ENCODE peak calls at places on chromosomes 13 and 19, in nine cellular contexts. E, M, Z, W, K, R, O, U and D are unnamed samples.

GRCh38 chr13:44649118-44649455 is 73.0 kb upstream of the TSC22D1 start:
- DNase-seq in W (no peak), Z (no peak), K (no peak), O (no peak), R (no peak), U (no peak), E (no peak), M (no peak), D (no peak)

GRCh38 chr19:7751157-7751783 is 3.9 kb upstream of the CD209 start:
- DNase-seq in W (no peak), R (peak; percentile 22), O (no peak), K (no peak), Z (no peak), M (no peak), U (no peak), E (peak; percentile 64), D (no peak)

GRCh38 chr13:111953546-111954178 is 113.3 kb upstream of the SOX1 start:
- DNase-seq in E (no peak), O (no peak), U (no peak), M (no peak), Z (no peak), K (no peak), W (no peak), R (no peak), D (no peak)

GRCh38 chr13:75414036-75414827 is 67.7 kb downstream of the TBC1D4 start:
- DNase-seq in W (no peak), M (no peak), U (no peak), E (no peak), R (no peak), K (no peak), O (no peak), Z (no peak), D (no peak)

GRCh38 chr19:47644743-47645499 is 36.0 kb downstream of the BICRA start:
- DNase-seq in U (no peak), R (peak; percentile 25), M (no peak), K (no peak), E (no peak), Z (no peak), O (no peak), W (no peak), D (no peak)

GRCh38 chr13:112953591-112954487 is 15.2 kb upstream of the MCF2L start:
- DNase-seq in W (no peak), K (no peak), U (no peak), O (peak; percentile 49), E (no peak), R (no peak), Z (no peak), M (no peak), D (no peak)

GRCh38 chr19:24062222-24062621 is 24.8 kb upstream of the ZNF254 start:
- DNase-seq in O (no peak), W (no peak), Z (no peak), M (no peak), K (no peak), R (no peak), U (no peak), E (no peak), D (no peak)

GRCh38 chr13:37175996-37176395 is 70.5 kb upstream of the CSNK1A1L start:
- DNase-seq in M (no peak), W (no peak), R (peak; percentile 13), O (no peak), U (no peak), Z (no peak), K (no peak), E (no peak), D (no peak)

GRCh38 chr19:2542341-2543069 is 66.6 kb downstream of the GADD45B start:
- DNase-seq in E (no peak), O (peak; percentile 57), K (peak; percentile 27), Z (no peak), R (no peak), M (peak; percentile 55), W (no peak), U (peak; percentile 34), D (no peak)

GRCh38 chr19:13459351-13459750 is 46.9 kb downstream of the CACNA1A start:
- DNase-seq in Z (no peak), R (no peak), W (no peak), O (no peak), E (no peak), M (no peak), U (no peak), K (no peak), D (no peak)

GRCh38 chr13:110245421-110245899 is 61.5 kb downstream of the COL4A1 start:
- DNase-seq in W (no peak), K (no peak), M (no peak), E (no peak), Z (no peak), O (no peak), U (no peak), R (no peak), D (no peak)

GRCh38 chr13:50214514-50214913 is 199.3 kb downstream of the KCNRG start:
- DNase-seq in R (no peak), K (no peak), Z (no peak), O (no peak), U (no peak), E (no peak), M (no peak), W (no peak), D (no peak)

GRCh38 chr19:58354478-58355030 is 1.3 kb upstream of the A1BG start:
- DNase-seq in K (no peak), U (no peak), W (no peak), R (no peak), O (no peak), Z (no peak), M (no peak), E (no peak), D (no peak)

GRCh38 chr13:86725105-86725504 is 925.9 kb upstream of the SLITRK6 start:
- DNase-seq in U (no peak), M (no peak), E (no peak), O (no peak), R (no peak), Z (no peak), W (no peak), K (no peak), D (no peak)

GRCh38 chr13:109734002-109734785 is 52.2 kb downstream of the IRS2 start:
- DNase-seq in U (no peak), M (no peak), K (no peak), E (no peak), O (no peak), R (no peak), Z (no peak), W (no peak), D (no peak)

GRCh38 chr19:43699506-43700367 is 16.1 kb upstream of the IRGC start:
- DNase-seq in R (peak; percentile 33), M (peak; percentile 58), O (no peak), W (peak; percentile 34), K (peak; percentile 48), U (peak; percentile 48), Z (no peak), E (no peak), D (peak; percentile 64)

GRCh38 chr19:42433503-42434260 is 6.5 kb upstream of the LIPE start:
- DNase-seq in R (no peak), U (peak; percentile 93), O (peak; percentile 94), W (peak; percentile 86), M (peak; percentile 78), Z (peak; percentile 38), E (peak; percentile 70), K (peak; percentile 80), D (peak; percentile 81)

DNA sequence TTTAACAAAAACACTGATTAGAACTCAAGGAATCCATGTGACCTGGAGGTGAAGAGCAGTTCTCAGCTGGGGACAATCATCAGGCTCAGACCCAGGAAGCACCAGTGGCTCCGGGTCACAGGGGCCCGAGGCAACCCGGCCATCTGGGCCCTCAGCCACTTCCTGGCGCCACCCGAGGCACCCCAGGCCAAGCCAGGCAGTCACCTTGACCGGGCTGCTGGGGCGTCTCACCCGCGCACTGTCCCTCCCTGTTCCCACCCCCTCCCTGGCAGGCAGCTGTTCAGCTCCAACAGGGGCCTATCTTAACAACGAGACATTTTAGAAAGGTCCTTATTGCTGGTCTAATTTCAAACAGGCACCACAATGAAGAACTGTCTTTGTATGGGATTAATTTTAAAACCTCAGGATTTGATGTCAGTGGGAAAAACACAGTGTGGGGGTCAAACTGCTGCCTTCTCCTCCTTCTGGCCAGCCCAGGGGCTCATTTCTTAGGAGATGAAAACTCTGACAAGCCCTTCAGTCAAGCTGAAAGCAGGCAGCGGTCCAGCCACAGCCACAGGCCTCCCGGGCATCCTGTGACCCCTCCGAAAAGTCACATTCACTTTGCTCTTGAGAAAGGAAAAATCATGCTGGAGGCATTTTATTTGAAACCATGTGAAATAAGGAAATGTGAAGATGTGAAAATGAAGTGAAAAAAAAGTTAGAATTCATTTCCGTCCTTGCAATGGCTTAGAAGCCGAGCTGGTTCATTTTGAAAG is 83.3 kb downstream of the KCTD15 start:
- DNase-seq in Z (no peak), E (no peak), K (no peak), U (no peak), W (peak; percentile 47), M (no peak), R (no peak), O (no peak), D (no peak)
- H3K4me1 ChIP-seq in Z (no peaks in the 10 kb centered on the region), E (no peaks in the 10 kb centered on the region), K (peaks cover 33% of the 10 kb centered on the region), U (no peaks in the 10 kb centered on the region), W (peaks cover 34% of the 10 kb centered on the region), M (peaks cover 20% of the 10 kb centered on the region), R (no peaks in the 10 kb centered on the region), O (no peaks in the 10 kb centered on the region), D (no peaks in the 10 kb centered on the region)

GRCh38 chr19:19407640-19407933 is 2.1 kb downstream of the GATAD2A start:
- DNase-seq in E (no peak), R (no peak), K (no peak), W (no peak), U (no peak), M (no peak), O (no peak), Z (no peak), D (no peak)
- H3K4me1 ChIP-seq in E (peaks cover 71% of the 10 kb centered on the region), R (peaks cover 29% of the 10 kb centered on the region), K (peaks cover 34% of the 10 kb centered on the region), W (peaks cover 60% of the 10 kb centered on the region), U (peaks cover 36% of the 10 kb centered on the region), M (peaks cover 79% of the 10 kb centered on the region), O (peaks cover 34% of the 10 kb centered on the region), Z (peaks cover 50% of the 10 kb centered on the region), D (peaks cover 40% of the 10 kb centered on the region)

DNA sequence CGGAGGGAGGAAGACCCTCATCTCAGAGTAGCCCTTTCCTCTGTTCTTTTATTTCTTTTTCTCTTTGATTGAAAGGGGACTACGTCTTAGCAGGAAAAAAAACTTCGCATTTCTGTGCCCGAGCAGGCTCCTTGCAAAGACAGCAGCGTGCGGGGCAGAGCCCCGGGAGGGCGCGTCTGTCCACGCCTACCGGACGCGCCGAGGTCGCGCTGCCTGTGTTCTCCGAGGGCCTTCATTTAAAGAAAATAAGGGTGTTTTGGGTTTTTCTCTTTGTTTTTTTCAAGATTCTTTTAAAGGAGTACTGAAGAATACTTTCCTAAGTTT is 29.2 kb downstream of the CERS1 start:
- DNase-seq in O (no peak), Z (no peak), U (no peak), M (no peak), W (no peak), R (no peak), E (no peak), K (no peak), D (no peak)
- H3K4me1 ChIP-seq in O (peaks cover 8% of the 10 kb centered on the region), Z (peaks cover 11% of the 10 kb centered on the region), U (peaks cover 14% of the 10 kb centered on the region), M (peaks cover 11% of the 10 kb centered on the region), W (peaks cover 17% of the 10 kb centered on the region), R (no peaks in the 10 kb centered on the region), E (peaks cover 4% of the 10 kb centered on the region), K (peaks cover 5% of the 10 kb centered on the region), D (peaks cover 4% of the 10 kb centered on the region)

DNA sequence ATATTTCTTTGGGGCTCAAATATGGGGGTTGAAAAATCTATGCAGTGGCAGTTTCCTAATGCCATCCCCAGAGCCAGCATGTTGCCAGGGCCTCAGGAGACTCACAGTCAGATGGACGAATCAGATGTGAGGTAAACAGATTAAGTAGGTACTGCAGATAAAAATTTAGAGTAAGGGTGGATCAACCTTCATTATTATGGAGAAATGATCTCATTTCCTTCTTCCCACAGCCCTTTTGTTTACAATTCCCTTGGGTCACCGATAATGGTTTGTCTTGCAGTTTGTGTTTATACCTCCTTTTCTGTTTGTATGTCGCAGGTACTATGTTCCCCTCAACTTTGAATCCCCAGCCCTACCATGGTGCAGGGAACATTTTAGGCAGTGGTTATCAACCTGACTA is 20.0 kb downstream of the DIAPH3 start:
- DNase-seq in R (no peak), Z (no peak), K (no peak), O (no peak), M (no peak), U (no peak), E (no peak), W (no peak), D (no peak)
- H3K4me1 ChIP-seq in R (peaks cover 8% of the 10 kb centered on the region), Z (no peaks in the 10 kb centered on the region), K (peaks cover 3% of the 10 kb centered on the region), O (peaks cover 76% of the 10 kb centered on the region), M (no peaks in the 10 kb centered on the region), U (peaks cover 5% of the 10 kb centered on the region), E (no peaks in the 10 kb centered on the region), W (no peaks in the 10 kb centered on the region), D (peaks cover 9% of the 10 kb centered on the region)